ENCODE peak calls at places on chromosomes 4 and X, in eight cellular contexts. U is MM.1S; K is neural progenitor cell; C is ovary; W is naive thymus-derived CD4-positive, alpha-beta T cell; P is hepatocyte; F is adipocyte; S is gastrocnemius medialis. Q is an unnamed sample.

GRCh38 chr4:131584587-131584986 is 1564.5 kb upstream of the PCDH10 start:
- DNase-seq in F (no peak), C (no peak), K (no peak), U (no peak), S (no peak), P (no peak), W (no peak), Q (no peak)

GRCh38 chr4:164918956-164919355 is 42.0 kb downstream of the APELA start:
- DNase-seq in C (no peak), K (no peak), F (no peak), S (no peak), U (no peak), W (no peak), P (no peak), Q (no peak)

GRCh38 chr4:135238940-135239339 is 1037.4 kb upstream of the PABPC4L start:
- DNase-seq in C (no peak), U (no peak), P (no peak), W (no peak), S (no peak), F (peak; percentile 51), K (no peak), Q (no peak)

GRCh38 chr4:108156391-108156790 is 12.3 kb downstream of the LEF1 start:
- DNase-seq in W (no peak), U (no peak), K (no peak), C (no peak), F (no peak), S (no peak), P (no peak), Q (no peak)

GRCh38 chrX:103774070-103774642 is 2.5 kb upstream of the PLP1 start:
- DNase-seq in U (peak; percentile 10), W (no peak), S (no peak), P (peak; percentile 27), F (peak; percentile 50), K (peak; percentile 62), C (no peak), Q (no peak)

GRCh38 chr4:113474017-113474416 is 287.5 kb downstream of the CAMK2D start:
- DNase-seq in C (no peak), P (no peak), K (no peak), U (no peak), F (peak; percentile 67), S (no peak), W (no peak), Q (no peak)

GRCh38 chrX:153299855-153300254 is 21.7 kb downstream of the PNMA6F start:
- DNase-seq in U (no peak), S (no peak), K (no peak), P (no peak), F (no peak), C (no peak), W (no peak), Q (no peak)

GRCh38 chr4:3530051-3530450 is 2.2 kb downstream of the LRPAP1 start:
- DNase-seq in F (no peak), P (peak; percentile 3), C (no peak), U (no peak), S (no peak), W (no peak), K (no peak), Q (no peak)

GRCh38 chr4:177461606-177462005 is 19.4 kb upstream of the AGA start:
- DNase-seq in C (no peak), W (no peak), S (no peak), P (no peak), K (no peak), U (no peak), F (no peak), Q (no peak)

GRCh38 chr4:152696764-152697250 is 17.0 kb upstream of the TMEM154 start:
- DNase-seq in U (peak; percentile 90), P (no peak), W (no peak), S (no peak), F (peak; percentile 8), K (no peak), C (no peak), Q (peak; percentile 9)

GRCh38 chr4:165875446-165875845 is 2.4 kb downstream of the TLL1 start:
- DNase-seq in S (no peak), W (no peak), U (no peak), F (no peak), P (no peak), K (no peak), C (no peak), Q (no peak)

GRCh38 chr4:118888666-118889312 is at the start of gene SYNPO2:
- DNase-seq in W (no peak), S (peak; percentile 48), C (peak; percentile 92), F (peak; percentile 93), K (peak; percentile 89), U (peak; percentile 51), P (peak; percentile 83), Q (peak; percentile 79)

GRCh38 chr4:41129128-41129754 is 85.1 kb downstream of the APBB2 start:
- DNase-seq in F (no peak), K (no peak), U (no peak), C (no peak), S (no peak), W (no peak), P (no peak), Q (no peak)

GRCh38 chr4:41550308-41550707 is 12.4 kb downstream of the LIMCH1 start:
- DNase-seq in C (no peak), F (no peak), P (no peak), W (no peak), S (no peak), U (no peak), K (no peak), Q (no peak)

GRCh38 chr4:156764145-156764544 is 207.5 kb downstream of the PDGFC start:
- DNase-seq in C (no peak), S (no peak), U (no peak), F (peak; percentile 44), K (no peak), P (no peak), W (no peak), Q (no peak)

GRCh38 chr4:1474126-1475090 is 68.2 kb upstream of the NKX1-1 start:
- DNase-seq in W (no peak), P (no peak), F (no peak), C (peak; percentile 17), S (no peak), U (no peak), K (no peak), Q (no peak)

GRCh38 chr4:1240721-1241465 is 8.0 kb downstream of the CTBP1 start:
- DNase-seq in W (no peak), F (no peak), S (peak; percentile 1), U (no peak), P (no peak), C (peak; percentile 35), K (no peak), Q (peak; percentile 4)

GRCh38 chr4:127212701-127213100 is 420.1 kb upstream of the INTU start:
- DNase-seq in F (peak; percentile 45), U (no peak), W (no peak), C (no peak), P (no peak), S (no peak), K (no peak), Q (no peak)

GRCh38 chr4:82988323-82988832 is 22.2 kb downstream of the LIN54 start:
- DNase-seq in W (no peak), K (no peak), P (no peak), U (no peak), C (no peak), S (no peak), F (peak; percentile 94), Q (no peak)

GRCh38 chrX:34863906-34864305 is 78.7 kb upstream of the FAM47B start:
- DNase-seq in S (no peak), W (no peak), P (no peak), F (no peak), C (no peak), K (no peak), U (no peak), Q (no peak)

GRCh38 chrX:34859191-34859590 is 83.4 kb upstream of the FAM47B start:
- DNase-seq in W (no peak), C (no peak), P (no peak), U (peak; percentile 73), S (no peak), F (no peak), K (no peak), Q (no peak)
- H3K4me1 ChIP-seq in W (no peaks in the 10 kb centered on the region), C (no peaks in the 10 kb centered on the region), P (no peaks in the 10 kb centered on the region), U (peaks cover 12% of the 10 kb centered on the region), S (no peaks in the 10 kb centered on the region), F (peaks cover 4% of the 10 kb centered on the region), K (peaks cover 11% of the 10 kb centered on the region), Q (no peaks in the 10 kb centered on the region)

DNA sequence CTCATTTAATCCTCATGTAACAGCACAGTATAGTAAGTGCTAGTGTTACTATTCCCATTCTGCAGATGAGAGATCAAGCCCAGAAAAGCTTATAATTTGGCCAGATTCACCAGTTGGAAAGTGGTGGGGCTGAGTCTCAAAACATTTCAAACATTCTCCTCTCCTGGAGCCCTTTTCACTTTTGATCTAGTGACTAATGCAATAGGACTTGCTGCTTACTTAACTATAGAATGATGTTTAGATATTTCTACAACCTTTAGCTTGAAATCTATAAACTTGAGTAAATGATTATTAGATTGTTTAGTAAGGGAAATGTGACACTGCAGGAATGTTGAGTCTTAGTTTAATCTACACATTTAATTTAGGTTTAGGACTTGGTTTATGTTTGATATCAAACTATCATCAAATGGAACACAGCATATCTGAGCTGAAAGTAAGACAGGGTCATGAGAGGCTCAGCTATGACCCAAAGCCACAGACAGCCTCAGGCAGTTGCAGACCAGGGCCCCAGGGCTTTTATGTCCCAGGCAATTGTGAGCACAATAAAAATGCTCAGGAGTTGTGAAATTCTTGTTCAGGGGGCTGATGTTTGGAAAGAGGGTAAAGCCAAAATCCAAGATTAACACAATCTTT is 199.5 kb upstream of the HS3ST1 start:
- DNase-seq in P (no peak), K (no peak), U (no peak), F (peak; percentile 77), C (no peak), S (no peak), W (no peak), Q (no peak)
- H3K4me1 ChIP-seq in P (peaks cover 5% of the 10 kb centered on the region), K (no peaks in the 10 kb centered on the region), U (peaks cover 5% of the 10 kb centered on the region), F (no peaks in the 10 kb centered on the region), C (no peaks in the 10 kb centered on the region), S (no peaks in the 10 kb centered on the region), W (no peaks in the 10 kb centered on the region), Q (no peaks in the 10 kb centered on the region)

GRCh38 chr4:110640608-110641007 is 17.7 kb upstream of the PITX2 start:
- DNase-seq in P (no peak), K (peak; percentile 10), W (no peak), C (no peak), F (no peak), S (no peak), U (no peak), Q (no peak)
- H3K4me1 ChIP-seq in P (no peaks in the 10 kb centered on the region), K (peaks cover 38% of the 10 kb centered on the region), W (no peaks in the 10 kb centered on the region), C (no peaks in the 10 kb centered on the region), F (peaks cover 10% of the 10 kb centered on the region), S (no peaks in the 10 kb centered on the region), U (no peaks in the 10 kb centered on the region), Q (peaks cover 3% of the 10 kb centered on the region)

GRCh38 chrX:67612231-67612630 is 68.4 kb downstream of the AR start:
- DNase-seq in W (no peak), U (no peak), K (no peak), C (no peak), F (peak; percentile 25), P (no peak), S (no peak), Q (no peak)

GRCh38 chrX:67614006-67614405 is 70.2 kb downstream of the AR start:
- DNase-seq in P (no peak), K (no peak), W (no peak), U (no peak), C (no peak), S (no peak), F (no peak), Q (no peak)

GRCh38 chrX:67613366-67613765 is 69.5 kb downstream of the AR start:
- DNase-seq in C (no peak), P (no peak), W (no peak), U (no peak), K (no peak), S (no peak), F (no peak), Q (no peak)

GRCh38 chrX:67607436-67607835 is 63.6 kb downstream of the AR start:
- DNase-seq in P (no peak), C (no peak), F (peak; percentile 56), W (no peak), S (no peak), U (no peak), K (no peak), Q (no peak)

GRCh38 chrX:67610282-67610681 is 66.5 kb downstream of the AR start:
- DNase-seq in C (no peak), S (no peak), P (no peak), U (peak; percentile 54), W (no peak), K (no peak), F (no peak), Q (no peak)
- H3K4me1 ChIP-seq in C (no peaks in the 10 kb centered on the region), S (no peaks in the 10 kb centered on the region), P (no peaks in the 10 kb centered on the region), U (peaks cover 33% of the 10 kb centered on the region), W (no peaks in the 10 kb centered on the region), K (no peaks in the 10 kb centered on the region), F (peaks cover 35% of the 10 kb centered on the region), Q (no peaks in the 10 kb centered on the region)

Q was measured in tibial nerve.